ENCODE peak calls at places on chromosomes 7 and 10, in ten cellular contexts. A is activated T-cell treated with anti-CD3 and anti-CD28 coated beads for 24 hours; N is stimulated activated CD4-positive, alpha-beta T cell treated with anti-CD3 and anti-CD28 coated beads, Interleukin-2, amount 100 ng/mL, for 24 hours; I is left kidney; V is activated effector memory CD4-positive, alpha-beta T cell treated with Interleukin-2 at 50 U/mL for 16 hours; M is mucosa of gallbladder; U is iris pigment epithelial cell; L is breast epithelium; G is A172; F is stromal cell of bone marrow. Y is an unnamed sample.

GRCh38 chr7:725223-726005 is 1.1 kb upstream of the DNAAF5 start:
- DNase-seq in A (no peak), N (no peak), I (no peak), V (no peak), M (no peak), U (peak), L (no peak), G (peak), F (peak), Y (no peak)

GRCh38 chr7:115561341-115562110 is 469.0 kb downstream of the TFEC start:
- DNase-seq in A (no peak), N (no peak), I (no peak), V (no peak), M (no peak), U (peak), L (no peak), G (peak), F (peak), Y (no peak)

GRCh38 chr7:18541189-18541870 is 45.8 kb downstream of the HDAC9 start:
- DNase-seq in A (no peak), N (no peak), I (peak), V (no peak), M (peak), U (no peak), L (no peak), G (peak), F (peak), Y (no peak)

GRCh38 chr10:124681091-124681490 is 63.1 kb downstream of the FAM53B start:
- DNase-seq in A (no peak), N (no peak), I (no peak), V (no peak), M (no peak), U (no peak), L (no peak), G (no peak), F (no peak), Y (no peak)

GRCh38 chr10:68124718-68125117 is 15.4 kb downstream of the MYPN start:
- DNase-seq in A (no peak), N (no peak), I (no peak), V (no peak), M (no peak), U (no peak), L (no peak), G (no peak), F (no peak), Y (no peak)

GRCh38 chr10:127532659-127533058 is 16.4 kb upstream of the NPS start:
- DNase-seq in A (no peak), N (no peak), I (no peak), V (no peak), M (no peak), U (no peak), L (no peak), G (no peak), F (no peak), Y (no peak)

GRCh38 chr7:96127746-96128145 is 194.2 kb downstream of the SLC25A13 start:
- DNase-seq in A (no peak), N (no peak), I (no peak), V (no peak), M (no peak), U (no peak), L (no peak), G (no peak), F (no peak), Y (no peak)

GRCh38 chr7:73342645-73343044 is 14.7 kb downstream of the FKBP6 start:
- DNase-seq in A (no peak), N (no peak), I (peak), V (no peak), M (peak), U (peak), L (no peak), G (peak), F (peak), Y (peak)

GRCh38 chr7:67251986-67252558 is 255.4 kb downstream of the TYW1 start:
- DNase-seq in A (no peak), N (no peak), I (no peak), V (no peak), M (no peak), U (peak), L (no peak), G (peak), F (no peak), Y (no peak)

GRCh38 chr7:30166155-30166840 is 31.5 kb downstream of the MTURN start:
- DNase-seq in A (no peak), N (no peak), I (peak), V (no peak), M (no peak), U (no peak), L (peak), G (no peak), F (no peak), Y (no peak)

GRCh38 chr10:126571203-126571602 is 99.3 kb downstream of the C10orf90 start:
- DNase-seq in A (no peak), N (no peak), I (no peak), V (no peak), M (no peak), U (no peak), L (no peak), G (no peak), F (no peak), Y (no peak)

GRCh38 chr7:4406288-4407058 is 275.6 kb upstream of the FOXK1 start:
- DNase-seq in A (no peak), N (no peak), I (no peak), V (no peak), M (no peak), U (no peak), L (no peak), G (no peak), F (no peak), Y (no peak)

GRCh38 chr10:3357729-3358128 is 185.1 kb upstream of the PITRM1 start:
- DNase-seq in A (no peak), N (no peak), I (no peak), V (no peak), M (no peak), U (no peak), L (no peak), G (no peak), F (no peak), Y (no peak)

GRCh38 chr10:24706479-24707118 is 17.1 kb downstream of the ARHGAP21 start:
- DNase-seq in A (peak), N (no peak), I (peak), V (peak), M (no peak), U (peak), L (no peak), G (peak), F (peak), Y (no peak)

GRCh38 chr7:149477494-149478443 is 16.9 kb upstream of the ZNF777 start:
- DNase-seq in A (no peak), N (no peak), I (no peak), V (no peak), M (peak), U (no peak), L (no peak), G (no peak), F (no peak), Y (no peak)

GRCh38 chr10:59432207-59432900 is 70.0 kb upstream of the FAM13C start:
- DNase-seq in A (no peak), N (no peak), I (no peak), V (no peak), M (no peak), U (peak), L (no peak), G (peak), F (peak), Y (no peak)